ENCODE peak calls at places on chromosomes 5 and 9, in seven cellular contexts. X, Q, I, H, E, O and U are unnamed samples.
A peak's percentile ranks its signal among the peaks of the same experiment; 100 is the strongest.

GRCh38 chr5:120464627-120465280 is 654 bp downstream of the PRR16 start:
- DNase-seq in X (peak; percentile 77), Q (no peak), I (peak; percentile 25), H (no peak), E (no peak), O (peak; percentile 65), U (peak; percentile 42)

GRCh38 chr5:13659391-13659790 is 285.1 kb downstream of the DNAH5 start:
- DNase-seq in X (peak; percentile 12), Q (no peak), I (peak; percentile 9), H (peak; percentile 1), E (no peak), O (peak; percentile 35), U (no peak)

GRCh38 chr9:72772641-72773040 is 180.2 kb downstream of the ALDH1A1 start:
- DNase-seq in X (no peak), Q (no peak), I (no peak), H (no peak), E (no peak), O (peak; percentile 68), U (no peak)

GRCh38 chr5:81268797-81269196 is 32.6 kb upstream of the ZCCHC9 start:
- DNase-seq in X (peak; percentile 88), Q (peak; percentile 42), I (peak; percentile 60), H (peak; percentile 86), E (peak; percentile 71), O (peak; percentile 88), U (peak; percentile 61)

GRCh38 chr9:135050072-135050990 is 37.1 kb upstream of the OLFM1 start:
- DNase-seq in X (no peak), Q (no peak), I (no peak), H (no peak), E (no peak), O (no peak), U (no peak)

GRCh38 chr9:100739208-100739607 is 161.3 kb downstream of the CAVIN4 start:
- DNase-seq in X (no peak), Q (no peak), I (no peak), H (no peak), E (no peak), O (no peak), U (no peak)

GRCh38 chr9:114738581-114739316 is 56.8 kb upstream of the TEX48 start:
- DNase-seq in X (peak; percentile 89), Q (peak; percentile 84), I (peak; percentile 89), H (peak; percentile 92), E (peak; percentile 59), O (peak; percentile 82), U (peak; percentile 70)

GRCh38 chr9:14146201-14146890 is 167.6 kb downstream of the NFIB start:
- DNase-seq in X (peak; percentile 86), Q (no peak), I (no peak), H (no peak), E (no peak), O (no peak), U (no peak)

GRCh38 chr9:137341227-137341626 is 39.2 kb upstream of the NRARP start:
- DNase-seq in X (no peak), Q (no peak), I (no peak), H (no peak), E (no peak), O (no peak), U (no peak)

GRCh38 chr5:139848508-139849100 is 53.0 kb downstream of the PSD2 start:
- DNase-seq in X (no peak), Q (no peak), I (peak; percentile 3), H (peak; percentile 3), E (no peak), O (no peak), U (no peak)

GRCh38 chr5:23825196-23825595 is 317.8 kb downstream of the PRDM9 start:
- DNase-seq in X (no peak), Q (no peak), I (no peak), H (no peak), E (no peak), O (no peak), U (no peak)

GRCh38 chr9:78767449-78767848 is 470.5 kb downstream of the PSAT1 start:
- DNase-seq in X (no peak), Q (no peak), I (no peak), H (no peak), E (no peak), O (no peak), U (no peak)

GRCh38 chr5:178246736-178247135 is 14.1 kb upstream of the PHYKPL start:
- DNase-seq in X (no peak), Q (no peak), I (no peak), H (no peak), E (no peak), O (no peak), U (no peak)

GRCh38 chr5:1901081-1901480 is 18.4 kb upstream of the IRX4 start:
- DNase-seq in X (peak; percentile 25), Q (no peak), I (no peak), H (peak; percentile 6), E (no peak), O (no peak), U (no peak)

GRCh38 chr9:70398145-70398556 is 16.3 kb downstream of the KLF9 start:
- DNase-seq in X (peak; percentile 40), Q (no peak), I (no peak), H (no peak), E (no peak), O (no peak), U (no peak)

GRCh38 chr5:179798771-179799643 is 5.2 kb downstream of the LTC4S start:
- DNase-seq in X (no peak), Q (no peak), I (no peak), H (no peak), E (no peak), O (no peak), U (no peak)

GRCh38 chr5:56211298-56211865 is 21.7 kb downstream of the ANKRD55 start:
- DNase-seq in X (peak; percentile 91), Q (peak; percentile 88), I (peak; percentile 86), H (peak; percentile 96), E (peak; percentile 62), O (peak; percentile 89), U (peak; percentile 80)

GRCh38 chr5:141192110-141192725 is at the start of gene PCDHB10:
- DNase-seq in X (peak; percentile 8), Q (peak; percentile 36), I (peak; percentile 43), H (peak; percentile 13), E (no peak), O (peak; percentile 9), U (no peak)
- H3K4me3 ChIP-seq in X (no peak within 1 kb of the TSS), Q (no peak within 1 kb of the TSS), I (no peak within 1 kb of the TSS), H (no peak within 1 kb of the TSS), E (no peak within 1 kb of the TSS), O (peak within 1 kb of the TSS; percentile 11), U (peak within 1 kb of the TSS; percentile 2)

GRCh38 chr5:168947212-168947868 is 353.6 kb downstream of the SLIT3 start:
- DNase-seq in X (peak; percentile 39), Q (peak; percentile 44), I (peak; percentile 24), H (peak; percentile 48), E (no peak), O (peak; percentile 11), U (no peak)
- TF ChIP-seq CTCF in X (peak; percentile 78), Q (peak; percentile 67), I (peak; percentile 75), H (peak; percentile 84), E (peak; percentile 89), O (peak; percentile 74), U (peak; percentile 93)

GRCh38 chr5:93585753-93586385 is 2.8 kb downstream of the NR2F1 start:
- DNase-seq in X (peak; percentile 42), Q (no peak), I (peak; percentile 44), H (no peak), E (no peak), O (peak; percentile 62), U (no peak)
- H3K4me3 ChIP-seq in X (peak overlapping the region; percentile 90), Q (peak overlapping the region; percentile 78), I (peak overlapping the region; percentile 93), H (peak overlapping the region; percentile 89), E (peak overlapping the region; percentile 67), O (peak overlapping the region; percentile 75), U (peak overlapping the region; percentile 68)

DNA sequence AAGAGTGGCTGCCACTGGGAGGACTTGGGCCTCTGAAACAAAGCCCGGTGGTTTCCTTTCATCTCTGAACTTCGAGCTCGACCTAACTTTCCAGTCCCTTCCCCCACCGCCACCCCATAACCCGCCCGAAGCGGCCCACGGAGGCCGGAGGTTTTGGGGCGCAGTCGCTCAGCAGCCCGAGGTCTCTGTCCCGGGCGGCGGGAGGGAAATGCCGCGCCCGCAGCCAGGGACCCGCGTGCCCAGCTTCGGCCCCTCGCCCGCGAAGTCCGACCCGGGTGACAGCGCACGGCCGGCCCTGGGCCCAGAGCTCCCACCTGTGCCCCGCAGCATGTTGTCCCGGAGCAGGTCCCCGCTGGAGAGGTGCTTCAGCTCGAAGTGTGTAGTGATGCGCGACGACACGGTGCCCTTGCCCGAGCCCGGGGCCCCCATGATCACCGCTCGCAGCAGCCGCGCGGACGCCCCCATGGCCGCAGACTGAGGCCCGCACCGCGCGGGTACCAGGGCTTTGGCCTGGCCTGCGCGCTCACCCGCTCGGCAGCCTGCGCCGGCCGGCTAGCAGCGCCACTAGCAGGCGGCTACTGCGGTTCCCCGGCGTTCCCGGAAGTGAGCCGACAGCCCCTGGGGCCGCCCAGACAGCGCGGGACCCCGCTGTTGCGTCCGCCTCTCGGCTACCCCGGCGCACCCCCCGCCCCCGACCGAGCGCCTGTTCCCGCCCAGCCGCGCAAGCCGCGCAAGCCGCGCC is at the start of gene AK3:
- DNase-seq in X (peak; percentile 73), Q (peak; percentile 87), I (peak; percentile 85), H (peak; percentile 82), E (peak; percentile 48), O (peak; percentile 87), U (peak; percentile 42)
- TF ChIP-seq CTCF in X (no peak), Q (peak; percentile 29), I (peak; percentile 23), H (peak; percentile 9), E (peak; percentile 8), O (no peak), U (no peak)

GRCh38 chr5:17898766-17899165 is 264.5 kb downstream of the TAF11L14 start:
- DNase-seq in X (no peak), Q (no peak), I (no peak), H (no peak), E (no peak), O (no peak), U (no peak)
- H3K4me3 ChIP-seq in X (no peak overlapping the region), Q (no peak overlapping the region), I (no peak overlapping the region), H (no peak overlapping the region), E (no peak overlapping the region), O (no peak overlapping the region), U (no peak overlapping the region)

DNA sequence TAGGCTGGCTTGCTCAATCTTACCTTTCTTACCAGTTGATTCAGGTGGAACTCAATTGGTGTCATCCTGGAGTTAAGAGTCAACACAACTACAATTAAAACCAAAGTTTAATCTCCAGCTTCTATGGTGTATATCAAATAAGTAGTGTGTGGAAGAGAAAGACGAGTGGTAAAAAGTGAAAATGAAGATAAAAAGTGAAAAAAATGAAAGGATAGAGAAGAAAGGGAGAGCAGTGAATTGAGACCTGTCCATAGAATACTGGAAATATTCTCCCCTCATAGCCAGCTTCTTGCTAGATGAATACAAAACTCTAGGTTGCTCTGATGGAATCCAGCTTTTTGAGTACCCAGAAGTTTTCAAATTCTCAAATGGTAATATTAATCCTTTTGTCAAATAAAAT is 76.4 kb downstream of the MEGF10 start:
- DNase-seq in X (no peak), Q (no peak), I (no peak), H (no peak), E (no peak), O (no peak), U (no peak)
- TF ChIP-seq CTCF in X (no peak), Q (no peak), I (no peak), H (no peak), E (no peak), O (no peak), U (no peak)